ENCODE peak calls at places on chromosomes 12 and 14, in eight cellular contexts. M is GM23338; D is substantia nigra; L is hepatocyte; R is Panc1; V is aorta; G is effector memory CD4-positive, alpha-beta T cell; E is heart left ventricle. Q is an unnamed sample.

GRCh38 chr14:75934998-75935628 is 46.7 kb downstream of the TGFB3 start:
- DNase-seq in E (no peak), D (no peak), G (no peak), R (no peak), L (no peak), V (no peak), M (no peak), Q (no peak)

GRCh38 chr12:78790148-78790547 is 74.4 kb upstream of the SYT1 start:
- DNase-seq in M (no peak), V (no peak), D (no peak), E (no peak), R (no peak), G (no peak), L (no peak), Q (no peak)

GRCh38 chr12:28742791-28743190 is 406.3 kb upstream of the FAR2 start:
- DNase-seq in R (no peak), M (no peak), D (no peak), G (no peak), L (no peak), E (no peak), V (no peak), Q (no peak)

GRCh38 chr14:97977711-97978261 is 1180.6 kb downstream of the VRK1 start:
- DNase-seq in D (peak; percentile 18), G (peak; percentile 57), M (no peak), V (peak; percentile 94), R (no peak), E (peak; percentile 63), L (peak; percentile 57), Q (peak; percentile 66)

GRCh38 chr12:101703487-101703886 is 6.0 kb downstream of the CHPT1 start:
- DNase-seq in L (no peak), M (peak; percentile 36), V (no peak), G (no peak), R (no peak), E (no peak), D (no peak), Q (no peak)

GRCh38 chr14:102071283-102071998 is 15.4 kb downstream of the HSP90AA1 start:
- DNase-seq in D (no peak), E (no peak), M (no peak), V (no peak), L (no peak), R (no peak), G (no peak), Q (peak; percentile 33)

GRCh38 chr14:23028800-23029199 is 5.9 kb downstream of the PSMB5 start:
- DNase-seq in V (no peak), E (no peak), R (no peak), M (no peak), G (no peak), D (no peak), L (no peak), Q (no peak)

GRCh38 chr12:109735825-109736551 is 22.4 kb downstream of the FAM222A start:
- DNase-seq in L (no peak), V (peak; percentile 51), M (no peak), E (peak; percentile 30), G (no peak), D (no peak), R (no peak), Q (no peak)

GRCh38 chr12:112121780-112122565 is 3.4 kb upstream of the TRAFD1 start:
- DNase-seq in V (peak; percentile 89), R (no peak), M (peak; percentile 31), D (no peak), G (no peak), E (peak; percentile 80), L (peak; percentile 57), Q (peak; percentile 7)

GRCh38 chr14:75568791-75569190 is 9.6 kb upstream of the FLVCR2 start:
- DNase-seq in L (no peak), G (no peak), R (no peak), D (no peak), E (no peak), V (no peak), M (no peak), Q (no peak)

GRCh38 chr14:91343051-91343450 is 74.6 kb downstream of the CCDC88C start:
- DNase-seq in E (no peak), G (no peak), L (no peak), R (no peak), M (no peak), V (no peak), D (no peak), Q (no peak)

GRCh38 chr14:94174622-94175402 is 690 bp downstream of the PPP4R4 start:
- DNase-seq in G (no peak), V (peak; percentile 78), E (peak; percentile 14), R (no peak), D (no peak), L (no peak), M (peak; percentile 64), Q (no peak)

GRCh38 chr14:73295198-73295796 is 58.0 kb downstream of the PAPLN start:
- DNase-seq in M (peak; percentile 83), V (no peak), L (peak; percentile 65), R (no peak), E (no peak), D (no peak), G (no peak), Q (no peak)

GRCh38 chr12:13436182-13436581 is 239.7 kb downstream of the EMP1 start:
- DNase-seq in D (no peak), R (no peak), E (no peak), V (no peak), M (no peak), G (no peak), L (no peak), Q (no peak)

GRCh38 chr14:43649508-43649907 is 857.6 kb downstream of the FSCB start:
- DNase-seq in L (no peak), M (no peak), V (no peak), G (no peak), R (no peak), D (no peak), E (no peak), Q (no peak)

GRCh38 chr12:105214670-105215375 is 21.2 kb downstream of the APPL2 start:
- DNase-seq in L (peak; percentile 87), V (no peak), D (no peak), M (no peak), R (no peak), E (no peak), G (no peak), Q (no peak)

GRCh38 chr14:78335531-78335930 is 165.4 kb downstream of the NRXN3 start:
- DNase-seq in L (no peak), G (no peak), E (no peak), V (no peak), M (no peak), D (no peak), R (no peak), Q (no peak)

DNA sequence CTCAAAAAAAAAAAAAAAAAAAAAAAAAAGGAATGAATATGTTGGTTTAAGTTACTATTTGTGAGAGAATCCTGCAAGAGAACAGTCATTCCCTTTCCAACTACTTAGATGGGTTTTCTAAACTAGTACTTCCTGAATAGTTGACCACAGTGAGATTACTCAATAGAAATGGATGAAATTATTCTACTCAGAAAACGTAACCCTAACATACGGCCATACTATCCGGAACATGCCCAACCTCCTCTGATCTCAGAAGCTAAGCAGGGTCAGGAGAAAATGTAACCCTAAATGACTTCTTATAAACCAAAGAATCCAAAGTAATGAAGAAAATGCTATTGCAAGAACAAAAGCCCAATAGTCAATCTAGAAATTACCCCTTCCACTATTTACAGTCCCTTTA is 4.3 kb downstream of the KANSL2 start:
- DNase-seq in R (no peak), G (no peak), V (no peak), M (no peak), D (no peak), E (no peak), L (no peak), Q (no peak)
- H3K27ac ChIP-seq in R (no peak overlapping the region), G (no peak overlapping the region), V (no peak overlapping the region), M (no peak overlapping the region), D (no peak overlapping the region), E (peak overlapping the region; percentile 51), L (no peak overlapping the region), Q (no peak overlapping the region)

DNA sequence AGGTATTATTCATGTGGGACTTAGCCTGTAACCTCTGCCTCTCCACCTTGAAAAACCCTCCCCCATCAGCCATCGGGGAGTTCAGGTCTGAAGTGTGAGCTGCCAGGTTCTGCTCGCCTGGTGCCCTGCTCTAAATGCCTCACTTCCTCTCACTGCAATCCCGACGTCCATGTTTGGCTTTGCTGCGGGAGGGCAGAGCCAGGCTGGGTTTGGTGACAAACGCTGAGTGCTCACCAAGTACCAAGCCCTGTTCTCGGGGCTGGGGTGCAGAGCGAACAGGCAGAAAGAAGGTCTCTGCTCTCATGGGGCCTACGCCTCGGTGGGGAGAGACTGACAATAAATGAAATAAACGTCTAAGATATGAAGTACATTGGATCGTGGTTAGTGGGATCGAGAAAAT is 2.1 kb upstream of the ADGRD1 start:
- DNase-seq in V (no peak), E (no peak), R (no peak), G (no peak), M (no peak), L (no peak), D (no peak), Q (no peak)
- H3K27ac ChIP-seq in V (no peak overlapping the region), E (no peak overlapping the region), R (no peak overlapping the region), G (no peak overlapping the region), M (no peak overlapping the region), L (peak overlapping the region; percentile 20), D (no peak overlapping the region), Q (no peak overlapping the region)

DNA sequence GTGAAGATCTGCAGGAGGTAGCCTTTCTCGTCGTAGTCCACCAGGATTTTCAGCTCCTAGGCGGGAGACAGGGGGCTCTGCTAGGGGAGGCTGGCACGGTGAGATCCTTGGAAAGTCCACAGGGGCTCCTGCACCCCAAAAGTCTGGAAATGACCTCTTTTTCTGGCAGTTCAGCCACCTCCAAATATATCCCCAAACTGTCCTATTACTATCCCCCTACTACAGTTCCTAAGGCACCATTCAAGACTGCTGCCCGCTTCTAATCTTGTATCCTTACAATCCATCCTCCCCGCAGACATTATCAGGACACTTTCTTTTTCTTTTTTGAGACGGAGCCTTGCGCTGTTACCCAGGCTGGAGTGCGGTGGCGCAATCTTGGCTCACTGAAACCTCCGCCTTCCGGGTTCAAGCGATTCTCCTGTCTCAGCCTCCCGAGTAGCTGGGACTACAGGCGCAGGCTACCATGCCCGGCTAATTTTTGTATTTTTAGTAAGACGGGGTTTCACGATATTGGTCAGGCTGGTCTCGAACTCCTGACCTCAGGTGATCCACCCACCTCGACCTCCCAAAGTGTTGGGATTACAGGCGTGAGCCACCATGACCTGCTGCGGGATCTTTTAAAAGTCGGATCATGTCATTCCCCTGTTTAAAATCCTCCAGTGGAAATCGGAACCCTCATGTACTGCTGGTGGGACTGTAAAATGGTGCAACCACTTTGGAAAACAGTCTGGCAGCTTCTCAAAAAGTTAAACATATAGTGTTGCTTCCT is 18.5 kb downstream of the HPD start:
- DNase-seq in R (no peak), G (no peak), D (no peak), E (no peak), L (no peak), V (no peak), M (no peak), Q (no peak)
- H3K27ac ChIP-seq in R (peak overlapping the region; percentile 81), G (peak overlapping the region; percentile 44), D (peak overlapping the region; percentile 9), E (peak overlapping the region; percentile 79), L (peak overlapping the region; percentile 32), V (no peak overlapping the region), M (peak overlapping the region; percentile 86), Q (no peak overlapping the region)

DNA sequence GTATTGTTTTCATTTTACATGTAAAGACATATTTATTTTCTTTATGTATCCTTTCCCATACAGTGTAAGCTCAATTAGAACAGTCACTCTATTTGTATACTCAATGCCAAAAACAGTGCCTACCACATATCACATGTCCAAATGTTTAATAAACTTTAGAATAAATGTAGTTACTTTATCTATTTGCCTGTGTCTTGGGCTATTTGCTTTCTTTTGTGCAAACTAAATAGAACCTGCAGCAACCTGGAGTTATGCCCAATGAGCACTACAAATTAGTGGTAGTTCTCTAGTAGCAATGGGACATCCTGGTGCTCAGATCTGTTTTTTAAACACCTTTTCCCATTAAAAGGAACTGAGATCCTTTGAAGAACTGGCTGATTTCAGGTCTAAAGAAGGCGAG is 186.7 kb downstream of the PPFIA2 start:
- DNase-seq in V (no peak), D (no peak), M (no peak), L (no peak), E (no peak), G (no peak), R (no peak), Q (no peak)
- H3K27ac ChIP-seq in V (no peak overlapping the region), D (no peak overlapping the region), M (no peak overlapping the region), L (no peak overlapping the region), E (no peak overlapping the region), G (no peak overlapping the region), R (no peak overlapping the region), Q (no peak overlapping the region)

Q was measured in caudate nucleus.